ENCODE peak calls at places on chromosomes 4 and X, in ten cellular contexts. E is DMS153, F is foreskin fibroblast, W is AG04449, G is HL-60, Y is mesenchymal stem cell, J is H4, H is Right ventricle myocardium superior, C is iPS-NIHi11, D is GM20000. Z is an unnamed sample.

GRCh38 chr4:43456383-43456782 is 563.9 kb downstream of the GRXCR1 start:
- DNase-seq in J (peak), Y (peak), D (no peak), H (no peak), F (peak), C (peak), W (peak), E (no peak), G (no peak), Z (peak)

GRCh38 chrX:3046253-3046909 is 5.1 kb downstream of the ARSF start:
- DNase-seq in J (no peak), C (no peak), Y (peak), E (no peak), F (no peak), D (peak), H (no peak), G (no peak), W (no peak), Z (no peak)

GRCh38 chr4:60485279-60485678 is 714.8 kb upstream of the ADGRL3 start:
- DNase-seq in J (no peak), W (no peak), E (no peak), F (peak), H (no peak), C (no peak), Y (peak), G (no peak), D (no peak), Z (peak)

GRCh38 chrX:77451041-77451440 is 3.9 kb downstream of the FGF16 start:
- DNase-seq in W (no peak), H (no peak), C (no peak), J (peak), D (no peak), E (no peak), G (no peak), Y (peak), F (peak), Z (no peak)

GRCh38 chr4:164169591-164169990 is 584.3 kb upstream of the SMIM31 start:
- DNase-seq in H (no peak), W (no peak), J (no peak), G (no peak), Y (peak), C (no peak), F (no peak), E (no peak), D (no peak), Z (peak)

GRCh38 chrX:132837126-132837525 is 121.3 kb downstream of the HS6ST2 start:
- DNase-seq in C (no peak), F (no peak), J (peak), G (no peak), H (no peak), W (no peak), E (peak), Y (peak), D (no peak), Z (peak)

GRCh38 chrX:46325312-46325877 is 219.8 kb downstream of the ZNF674 start:
- DNase-seq in D (no peak), F (peak), E (no peak), J (peak), C (peak), H (no peak), G (no peak), W (peak), Y (peak), Z (peak)

GRCh38 chr4:110087116-110087708 is 111.2 kb downstream of the ELOVL6 start:
- DNase-seq in F (peak), C (no peak), W (peak), J (peak), Y (peak), G (no peak), H (no peak), D (no peak), E (no peak), Z (peak)

GRCh38 chr4:42397635-42398447 is 553 bp downstream of the SHISA3 start:
- DNase-seq in W (no peak), G (peak), F (peak), H (peak), D (peak), E (no peak), J (no peak), Y (peak), C (peak), Z (no peak)

GRCh38 chr4:8289151-8289750 is 19.7 kb downstream of the HTRA3 start:
- DNase-seq in D (no peak), Y (no peak), E (no peak), J (no peak), G (no peak), H (peak), C (no peak), W (no peak), F (no peak), Z (no peak)

GRCh38 chr4:2303686-2304320 is 41.9 kb upstream of the MXD4 start:
- DNase-seq in G (no peak), W (no peak), H (no peak), D (no peak), F (no peak), Y (no peak), J (peak), E (no peak), C (peak), Z (no peak)

GRCh38 chr4:94428884-94429283 is 22.9 kb upstream of the PDLIM5 start:
- DNase-seq in J (no peak), F (no peak), W (no peak), D (no peak), E (no peak), H (no peak), G (no peak), C (no peak), Y (no peak), Z (no peak)

GRCh38 chr4:110533940-110534339 is 58.0 kb downstream of the ENPEP start:
- DNase-seq in W (peak), G (no peak), F (peak), H (no peak), Y (peak), E (no peak), J (peak), C (peak), D (no peak), Z (peak)

GRCh38 chr4:113972781-113973180 is 6.7 kb downstream of the ARSJ start:
- DNase-seq in G (no peak), F (no peak), C (no peak), W (no peak), E (no peak), Y (no peak), J (no peak), H (no peak), D (no peak), Z (no peak)

GRCh38 chr4:54099287-54099958 is 540 bp upstream of the GSX2 start:
- DNase-seq in D (no peak), H (no peak), J (peak), C (no peak), F (no peak), W (no peak), E (no peak), Y (no peak), G (no peak), Z (no peak)

GRCh38 chrX:3191821-3192220 is 150.6 kb downstream of the ARSF start:
- DNase-seq in D (no peak), H (no peak), E (no peak), C (no peak), F (peak), W (no peak), Y (no peak), G (no peak), J (peak), Z (no peak)

Z was measured in non-pigmented ciliary epithelial cell.